ENCODE peak calls at places on chromosomes 6 and 20, in four cellular contexts. G is WTC11, S is Kasumi-1, D is sigmoid colon. N is an unnamed sample.

GRCh38 chr6:15389759-15390723 is 144.2 kb downstream of the JARID2 start:
- DNase-seq in G (peak), S (peak), D (no peak), N (peak)

GRCh38 chr6:110635096-110635495 is 158.7 kb upstream of the SLC22A16 start:
- DNase-seq in G (no peak), S (no peak), D (no peak), N (no peak)

GRCh38 chr20:672975-673604 is 2.5 kb downstream of the SCRT2 start:
- DNase-seq in G (peak), S (peak), D (no peak), N (no peak)

GRCh38 chr20:25692499-25692898 is 4.2 kb downstream of the ZNF337 start:
- DNase-seq in G (no peak), S (peak), D (no peak), N (no peak)

GRCh38 chr6:134722996-134723871 is 226.7 kb downstream of the ALDH8A1 start:
- DNase-seq in G (no peak), S (no peak), D (no peak), N (no peak)

GRCh38 chr20:11159728-11160127 is 485.9 kb upstream of the JAG1 start:
- DNase-seq in G (no peak), S (no peak), D (peak), N (no peak)

GRCh38 chr6:169650959-169651292 is 50.9 kb downstream of the WDR27 start:
- DNase-seq in G (no peak), S (no peak), D (no peak), N (no peak)

GRCh38 chr20:51695574-51696303 is 72.5 kb downstream of the ATP9A start:
- DNase-seq in G (no peak), S (peak), D (no peak), N (no peak)

GRCh38 chr6:159037746-159038290 is 7.0 kb downstream of the TAGAP start:
- DNase-seq in G (no peak), S (no peak), D (no peak), N (no peak)

GRCh38 chr20:419556-420168 is 11.6 kb downstream of the RBCK1 start:
- DNase-seq in G (no peak), S (no peak), D (no peak), N (no peak)

GRCh38 chr6:80541186-80541585 is 434.7 kb downstream of the BCKDHB start:
- DNase-seq in G (no peak), S (no peak), D (no peak), N (no peak)